ENCODE peak calls at places on chromosomes 6 and 20, in six cellular contexts. X is neuronal stem cell, I is trophoblast cell, C is IMR-90, Y is mesendoderm, H is H1. Z is an unnamed sample.

GRCh38 chr6:97059473-97059872 is 134.9 kb downstream of the KLHL32 start:
- DNase-seq in Y (peak; percentile 22), X (no peak), H (no peak), I (peak; percentile 56), C (peak; percentile 37), Z (no peak)

GRCh38 chr20:60055740-60056139 is 97.5 kb downstream of the CDH26 start:
- DNase-seq in H (no peak), I (no peak), X (no peak), Y (no peak), C (no peak), Z (peak; percentile 15)

GRCh38 chr20:24032412-24032898 is 43.9 kb upstream of the GGTLC1 start:
- DNase-seq in H (no peak), I (no peak), X (no peak), C (no peak), Y (no peak), Z (no peak)

GRCh38 chr6:90610291-90610670 is 23.4 kb upstream of the MAP3K7 start:
- DNase-seq in H (no peak), X (peak; percentile 23), Y (peak; percentile 31), I (no peak), C (no peak), Z (no peak)

GRCh38 chr6:46626228-46626909 is 26.2 kb downstream of the CYP39A1 start:
- DNase-seq in I (peak; percentile 62), H (no peak), C (peak; percentile 21), Y (peak; percentile 26), X (peak; percentile 5), Z (no peak)

GRCh38 chr20:1875762-1876161 is 19.4 kb upstream of the SIRPA start:
- DNase-seq in H (no peak), Y (no peak), X (no peak), C (no peak), I (no peak), Z (no peak)

GRCh38 chr6:32609391-32609730 is 19.7 kb upstream of the HLA-DRB1 start:
- DNase-seq in C (no peak), H (no peak), Y (no peak), I (no peak), X (no peak), Z (no peak)

GRCh38 chr6:106080106-106081095 is 5.7 kb upstream of the PRDM1 start:
- DNase-seq in Y (peak; percentile 91), H (no peak), I (no peak), C (no peak), X (no peak), Z (no peak)

GRCh38 chr6:1848752-1849151 is 239.0 kb downstream of the FOXC1 start:
- DNase-seq in C (no peak), I (no peak), X (no peak), Y (no peak), H (no peak), Z (no peak)

DNA sequence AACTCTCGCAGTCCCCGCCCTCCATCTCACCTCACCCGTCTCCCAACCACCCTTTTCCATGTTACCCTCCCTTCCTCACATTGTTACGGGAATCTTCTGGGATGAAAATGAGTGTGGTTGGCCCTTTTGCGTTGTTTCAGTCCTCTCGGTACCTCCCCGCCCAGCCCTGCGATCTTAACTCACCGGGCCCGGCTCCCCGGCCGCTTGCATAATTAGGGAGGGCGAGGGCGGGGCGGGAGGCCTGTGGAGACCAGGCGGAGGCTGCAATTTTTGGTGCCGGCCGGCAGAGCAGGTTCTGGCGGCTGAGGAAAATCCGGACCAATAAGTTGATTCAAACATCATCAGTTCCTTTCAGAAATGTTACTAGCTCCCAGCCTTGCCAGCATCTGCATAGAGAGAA is 25.2 kb downstream of the TFAP2B start:
- DNase-seq in X (no peak), I (peak; percentile 77), C (no peak), H (no peak), Y (peak; percentile 89), Z (peak; percentile 93)
- H3K4me2 ChIP-seq in X (no peak overlapping the region), I (peak overlapping the region; percentile 83), C (no peak overlapping the region), H (peak overlapping the region; percentile 71), Y (no peak overlapping the region), Z (peak overlapping the region; percentile 75)

GRCh38 chr20:19835533-19836222 is 77.6 kb downstream of the RIN2 start:
- DNase-seq in Y (peak; percentile 36), I (peak; percentile 69), H (no peak), X (no peak), C (no peak), Z (no peak)

GRCh38 chr20:19834783-19835182 is 76.7 kb downstream of the RIN2 start:
- DNase-seq in Y (no peak), H (no peak), X (no peak), C (no peak), I (no peak), Z (no peak)

GRCh38 chr20:19834287-19834686 is 76.2 kb downstream of the RIN2 start:
- DNase-seq in X (no peak), C (no peak), Y (no peak), H (no peak), I (no peak), Z (no peak)

GRCh38 chr20:19832875-19833274 is 74.8 kb downstream of the RIN2 start:
- DNase-seq in H (no peak), X (no peak), Y (no peak), I (no peak), C (no peak), Z (no peak)

GRCh38 chr20:19833395-19833794 is 75.3 kb downstream of the RIN2 start:
- DNase-seq in X (no peak), I (peak; percentile 46), C (no peak), Y (no peak), H (no peak), Z (no peak)
- H3K4ac ChIP-seq in X (no peak overlapping the region), I (no peak overlapping the region), C (peak overlapping the region; percentile 77), Y (no peak overlapping the region), H (no peak overlapping the region), Z (no peak overlapping the region)

GRCh38 chr20:54172532-54172855 is 1.3 kb downstream of the CYP24A1 start:
- DNase-seq in X (no peak), I (no peak), C (no peak), H (no peak), Y (no peak), Z (no peak)
- H3K4me2 ChIP-seq in X (peak overlapping the region; percentile 85), I (peak overlapping the region; percentile 47), C (no peak overlapping the region), H (peak overlapping the region; percentile 51), Y (peak overlapping the region; percentile 68), Z (peak overlapping the region; percentile 91)

GRCh38 chr6:157332813-157333212 is 9.5 kb upstream of the TMEM242 start:
- DNase-seq in Y (no peak), C (no peak), I (no peak), H (no peak), X (no peak), Z (no peak)
- H3K4ac ChIP-seq in Y (no peak overlapping the region), C (no peak overlapping the region), I (no peak overlapping the region), H (no peak overlapping the region), X (no peak overlapping the region), Z (no peak overlapping the region)

DNA sequence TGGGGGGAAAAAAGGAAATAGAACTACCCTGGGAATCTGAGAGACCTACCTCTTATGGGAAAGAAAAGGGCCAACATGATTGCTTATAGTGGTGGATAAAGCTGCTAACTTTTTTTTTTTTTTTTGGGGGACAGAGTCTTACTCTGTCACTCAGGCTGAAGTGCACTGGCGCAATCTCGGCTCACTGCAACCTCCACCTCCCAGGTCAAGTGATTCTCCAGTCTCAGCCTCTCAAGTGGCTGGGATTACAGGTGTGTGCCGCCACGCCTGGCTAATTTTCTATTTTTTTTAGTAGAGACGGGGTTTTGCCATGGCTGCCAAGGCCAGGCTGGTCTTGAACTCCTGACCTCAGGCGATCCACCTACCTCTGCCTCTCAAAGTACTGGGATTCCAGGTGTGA is 39.5 kb upstream of the TBC1D22B start:
- DNase-seq in C (no peak), Y (no peak), H (no peak), X (no peak), I (no peak), Z (no peak)
- H3K4me2 ChIP-seq in C (no peak overlapping the region), Y (no peak overlapping the region), H (no peak overlapping the region), X (no peak overlapping the region), I (no peak overlapping the region), Z (no peak overlapping the region)

DNA sequence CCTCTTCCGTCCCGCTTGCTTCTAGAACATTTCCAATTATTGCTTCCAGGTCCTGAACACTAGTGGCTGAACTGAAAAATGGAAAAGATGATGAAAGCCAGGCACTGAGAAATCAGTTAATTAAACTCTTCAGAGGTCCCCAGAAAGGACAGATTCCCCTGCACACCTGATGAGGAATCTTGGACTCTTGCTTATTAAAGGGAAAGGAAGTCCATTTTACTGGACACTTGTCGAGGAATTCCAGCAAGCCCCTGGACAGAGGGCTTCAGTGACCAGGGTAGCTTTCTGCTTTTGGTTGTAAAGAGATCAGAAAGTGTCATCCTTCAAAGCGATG is 47.8 kb upstream of the CDYL start:
- DNase-seq in H (no peak), X (no peak), Y (no peak), C (no peak), I (no peak), Z (no peak)
- H3K4ac ChIP-seq in H (no peak overlapping the region), X (no peak overlapping the region), Y (no peak overlapping the region), C (no peak overlapping the region), I (no peak overlapping the region), Z (no peak overlapping the region)

GRCh38 chr20:57601211-57601570 is 19.0 kb downstream of the ZBP1 start:
- DNase-seq in Y (no peak), C (peak; percentile 2), X (no peak), I (no peak), H (no peak), Z (no peak)
- H3K4me2 ChIP-seq in Y (no peak overlapping the region), C (no peak overlapping the region), X (no peak overlapping the region), I (no peak overlapping the region), H (no peak overlapping the region), Z (no peak overlapping the region)

GRCh38 chr6:122825180-122825579 is 36.1 kb downstream of the SMPDL3A start:
- DNase-seq in Y (peak; percentile 47), X (no peak), H (no peak), I (peak; percentile 44), C (no peak), Z (no peak)
- H3K4ac ChIP-seq in Y (no peak overlapping the region), X (no peak overlapping the region), H (no peak overlapping the region), I (no peak overlapping the region), C (no peak overlapping the region), Z (no peak overlapping the region)

Z was measured in H9.